ENCODE peak calls at places on chromosomes 3 and 15, in seven cellular contexts. B, H, A, K, Y, L and Z are unnamed samples.

GRCh38 chr15:101105059-101105851 is 146.6 kb downstream of the CHSY1 start:
- DNase-seq in B (no peak), H (no peak), A (no peak), K (no peak), Y (no peak), L (no peak), Z (no peak)

GRCh38 chr3:111541911-111542483 is at the start of gene CD96:
- DNase-seq in B (no peak), H (no peak), A (no peak), K (peak; percentile 12), Y (no peak), L (no peak), Z (no peak)

GRCh38 chr3:134249935-134250716 is 533 bp downstream of the RYK start:
- DNase-seq in B (no peak), H (peak; percentile 66), A (peak; percentile 25), K (peak; percentile 77), Y (peak; percentile 72), L (peak; percentile 32), Z (peak; percentile 58)

GRCh38 chr3:99686955-99687612 is 48.7 kb downstream of the COL8A1 start:
- DNase-seq in B (no peak), H (no peak), A (peak; percentile 50), K (peak; percentile 64), Y (peak; percentile 76), L (peak; percentile 67), Z (peak; percentile 54)

GRCh38 chr3:186327912-186328487 is 34.0 kb downstream of the DGKG start:
- DNase-seq in B (no peak), H (no peak), A (no peak), K (no peak), Y (no peak), L (no peak), Z (no peak)

GRCh38 chr3:161991901-161992300 is 495.3 kb downstream of the OTOL1 start:
- DNase-seq in B (no peak), H (no peak), A (no peak), K (no peak), Y (no peak), L (no peak), Z (no peak)

GRCh38 chr3:190514163-190515153 is 573 bp downstream of the IL1RAP start:
- DNase-seq in B (no peak), H (no peak), A (peak; percentile 45), K (peak; percentile 64), Y (peak; percentile 31), L (peak; percentile 19), Z (peak; percentile 39)

GRCh38 chr3:14047841-14048240 is 76.8 kb downstream of the CHCHD4 start:
- DNase-seq in B (no peak), H (no peak), A (no peak), K (no peak), Y (no peak), L (no peak), Z (peak; percentile 1)

GRCh38 chr3:53071882-53072431 is 26.1 kb upstream of the SFMBT1 start:
- DNase-seq in B (no peak), H (no peak), A (no peak), K (no peak), Y (no peak), L (no peak), Z (no peak)

GRCh38 chr3:46896386-46896785 is 18.9 kb downstream of the PTH1R start:
- DNase-seq in B (no peak), H (no peak), A (no peak), K (no peak), Y (no peak), L (no peak), Z (no peak)

GRCh38 chr3:195774917-195775316 is 36.8 kb downstream of the MUC4 start:
- DNase-seq in B (no peak), H (peak; percentile 35), A (peak; percentile 12), K (peak; percentile 63), Y (peak; percentile 70), L (peak; percentile 41), Z (no peak)

GRCh38 chr3:4987374-4988296 is 8.4 kb downstream of the BHLHE40 start:
- DNase-seq in B (no peak), H (no peak), A (no peak), K (no peak), Y (no peak), L (no peak), Z (no peak)

GRCh38 chr3:36763850-36764703 is at the start of gene DCLK3:
- DNase-seq in B (no peak), H (no peak), A (no peak), K (peak; percentile 6), Y (peak; percentile 33), L (no peak), Z (no peak)

GRCh38 chr3:114178770-114179368 is at the start of gene DRD3:
- DNase-seq in B (no peak), H (no peak), A (peak; percentile 7), K (no peak), Y (peak; percentile 58), L (no peak), Z (peak; percentile 15)

GRCh38 chr3:118772036-118773030 is 262.3 kb downstream of the IGSF11 start:
- DNase-seq in B (no peak), H (no peak), A (no peak), K (no peak), Y (no peak), L (no peak), Z (peak; percentile 20)

GRCh38 chr3:126341755-126342150 is 15.5 kb downstream of the KLF15 start:
- DNase-seq in B (no peak), H (peak; percentile 37), A (no peak), K (no peak), Y (no peak), L (no peak), Z (no peak)

GRCh38 chr15:49752517-49752916 is 131.7 kb downstream of the DTWD1 start:
- DNase-seq in B (no peak), H (no peak), A (no peak), K (no peak), Y (no peak), L (no peak), Z (no peak)

GRCh38 chr15:29800441-29801366 is 21.6 kb downstream of the TJP1 start:
- DNase-seq in B (no peak), H (no peak), A (no peak), K (no peak), Y (no peak), L (no peak), Z (no peak)

GRCh38 chr15:101045236-101045646 is 126.1 kb downstream of the LRRK1 start:
- DNase-seq in B (no peak), H (peak; percentile 58), A (no peak), K (no peak), Y (peak; percentile 1), L (no peak), Z (no peak)

GRCh38 chr3:14521611-14522010 is 18.5 kb downstream of the GRIP2 start:
- DNase-seq in B (no peak), H (peak; percentile 25), A (no peak), K (no peak), Y (no peak), L (no peak), Z (no peak)

GRCh38 chr3:24483873-24484272 is 10.8 kb downstream of the THRB start:
- DNase-seq in B (no peak), H (no peak), A (no peak), K (no peak), Y (no peak), L (no peak), Z (no peak)

GRCh38 chr3:50815844-50816243 is 141.1 kb downstream of the DOCK3 start:
- DNase-seq in B (no peak), H (no peak), A (no peak), K (no peak), Y (no peak), L (no peak), Z (no peak)

GRCh38 chr3:123331006-123331405 is 117.9 kb downstream of the ADCY5 start:
- DNase-seq in B (no peak), H (no peak), A (no peak), K (peak; percentile 7), Y (no peak), L (no peak), Z (no peak)

GRCh38 chr3:12991861-12992281 is 81.4 kb downstream of the IQSEC1 start:
- DNase-seq in B (no peak), H (no peak), A (no peak), K (peak; percentile 86), Y (no peak), L (no peak), Z (no peak)

GRCh38 chr3:195450731-195451229 is 8.0 kb upstream of the ACAP2 start:
- DNase-seq in B (peak; percentile 74), H (no peak), A (peak; percentile 47), K (no peak), Y (no peak), L (peak; percentile 36), Z (no peak)

GRCh38 chr3:54366839-54367238 is 244.5 kb downstream of the CACNA2D3 start:
- DNase-seq in B (no peak), H (no peak), A (no peak), K (peak; percentile 44), Y (no peak), L (no peak), Z (no peak)
- TF ChIP-seq CTCF in B (no peak), H (no peak), A (no peak), K (no peak), Y (no peak), L (no peak), Z (no peak)

DNA sequence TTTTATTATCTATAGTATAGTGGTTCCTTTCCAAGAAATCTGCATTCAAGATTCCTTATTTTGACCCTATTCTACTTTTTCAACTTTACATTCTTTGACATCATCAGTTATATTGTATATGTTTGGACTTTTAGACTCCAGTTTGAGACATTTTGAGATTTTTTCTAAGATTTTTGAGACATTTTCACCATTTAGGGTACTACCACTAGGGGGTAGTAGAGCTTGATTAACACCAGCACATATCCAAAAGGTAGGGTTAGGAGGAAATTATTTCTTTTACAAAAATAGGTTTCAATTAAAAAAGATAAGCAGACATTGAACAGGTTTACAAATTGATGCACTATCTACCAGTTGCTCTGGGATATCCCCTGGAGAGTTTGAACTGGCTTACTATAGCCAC is 262.5 kb downstream of the SCAPER start:
- DNase-seq in B (no peak), H (no peak), A (no peak), K (no peak), Y (no peak), L (no peak), Z (no peak)
- TF ChIP-seq CTCF in B (peak; percentile 28), H (peak; percentile 27), A (peak; percentile 74), K (peak; percentile 11), Y (peak; percentile 62), L (peak; percentile 57), Z (peak; percentile 25)

GRCh38 chr3:40054568-40055222 is 245.3 kb downstream of the MYRIP start:
- DNase-seq in B (no peak), H (no peak), A (peak; percentile 74), K (no peak), Y (no peak), L (no peak), Z (no peak)

GRCh38 chr3:40057077-40057476 is 247.7 kb downstream of the MYRIP start:
- DNase-seq in B (no peak), H (no peak), A (peak; percentile 39), K (no peak), Y (no peak), L (no peak), Z (no peak)

GRCh38 chr3:40053663-40054062 is 244.3 kb downstream of the MYRIP start:
- DNase-seq in B (no peak), H (no peak), A (no peak), K (no peak), Y (no peak), L (no peak), Z (no peak)

GRCh38 chr3:40055956-40056355 is 246.5 kb downstream of the MYRIP start:
- DNase-seq in B (no peak), H (no peak), A (no peak), K (no peak), Y (no peak), L (no peak), Z (no peak)

GRCh38 chr3:40055361-40055760 is 246.0 kb downstream of the MYRIP start:
- DNase-seq in B (no peak), H (no peak), A (peak; percentile 46), K (no peak), Y (no peak), L (no peak), Z (no peak)
- TF ChIP-seq CTCF in B (no peak), H (no peak), A (no peak), K (no peak), Y (no peak), L (no peak), Z (no peak)

GRCh38 chr15:82914396-82914795 is 38.1 kb downstream of the HOMER2 start:
- DNase-seq in B (no peak), H (no peak), A (no peak), K (no peak), Y (no peak), L (no peak), Z (no peak)
- TF ChIP-seq CTCF in B (no peak), H (no peak), A (no peak), K (no peak), Y (no peak), L (no peak), Z (no peak)